ENCODE peak calls at places on chromosomes 7 and 10, in six cellular contexts. S is substantia nigra; H is OCI-LY7; D is HuH-7; C is AG09319; I is central memory CD4-positive, alpha-beta T cell. R is an unnamed sample.

GRCh38 chr10:69410487-69410886 is 6.2 kb downstream of the TACR2 start:
- DNase-seq in C (no peak), S (no peak), I (no peak), D (no peak), H (no peak), R (no peak)

GRCh38 chr10:12832096-12832495 is 169.4 kb downstream of the CCDC3 start:
- DNase-seq in C (no peak), H (no peak), I (no peak), S (no peak), D (no peak), R (no peak)

GRCh38 chr7:128247640-128248194 is 6.6 kb downstream of the LEP start:
- DNase-seq in S (no peak), H (no peak), D (no peak), C (no peak), I (no peak), R (no peak)

GRCh38 chr10:88271736-88272135 is 311.4 kb downstream of the RNLS start:
- DNase-seq in H (no peak), C (no peak), I (no peak), D (no peak), S (no peak), R (no peak)

GRCh38 chr10:119408969-119409371 is 133.5 kb downstream of the RGS10 start:
- DNase-seq in I (no peak), H (no peak), C (no peak), S (no peak), D (no peak), R (no peak)

GRCh38 chr10:101031128-101031795 is at the start of the genes PDZD7 and SFXN3:
- DNase-seq in H (peak), C (peak), D (peak), S (peak), I (peak), R (peak)

GRCh38 chr10:122208616-122209430 is 62.3 kb upstream of the BTBD16 start:
- DNase-seq in D (no peak), S (no peak), C (no peak), I (no peak), H (no peak), R (no peak)

GRCh38 chr10:58868736-58869435 is 307.6 kb upstream of the PHYHIPL start:
- DNase-seq in S (no peak), C (no peak), H (no peak), D (no peak), I (no peak), R (no peak)

GRCh38 chr7:15498465-15498864 is 63.4 kb downstream of the AGMO start:
- DNase-seq in S (no peak), H (no peak), D (no peak), C (no peak), I (no peak), R (no peak)

GRCh38 chr7:74586258-74587200 is 71.0 kb upstream of the GTF2I start:
- DNase-seq in S (no peak), D (no peak), H (no peak), C (no peak), I (no peak), R (no peak)

GRCh38 chr7:135274495-135275268 is 41.0 kb downstream of the STRA8 start:
- DNase-seq in S (peak), C (peak), D (peak), I (peak), H (peak), R (peak)

GRCh38 chr10:120978589-120979252 is 127.6 kb downstream of the WDR11 start:
- DNase-seq in D (no peak), I (no peak), H (no peak), C (no peak), S (no peak), R (no peak)

GRCh38 chr10:28983799-28984198 is 305.1 kb upstream of the LYZL1 start:
- DNase-seq in C (no peak), S (no peak), D (no peak), I (no peak), H (no peak), R (no peak)

GRCh38 chr10:105258036-105258673 is 617.1 kb downstream of the SORCS3 start:
- DNase-seq in D (no peak), I (no peak), H (no peak), C (no peak), S (no peak), R (no peak)

GRCh38 chr7:51013861-51014511 is 231.3 kb upstream of the GRB10 start:
- DNase-seq in H (no peak), C (no peak), S (no peak), D (no peak), I (no peak), R (no peak)

R was measured in nephron progenitor cell.